ENCODE peak calls at places on chromosomes 5 and 9, in six cellular contexts. One of them, this sample, is unnamed.

GRCh38 chr5:44911501-44911900 is 102.8 kb downstream of the MRPS30 start:
- DNase-seq in foreskin fibroblast: no peak
- DNase-seq in hypothalamus: no peak
- DNase-seq in ovary: no peak
- DNase-seq in heart left ventricle: no peak
- DNase-seq in RCC 7860: no peak
- DNase-seq in this sample: no peak

GRCh38 chr9:122379340-122379739 is 8.5 kb downstream of the PTGS1 start:
- DNase-seq in foreskin fibroblast: no peak
- DNase-seq in hypothalamus: no peak
- DNase-seq in ovary: no peak
- DNase-seq in heart left ventricle: no peak
- DNase-seq in RCC 7860: no peak
- DNase-seq in this sample: no peak

GRCh38 chr9:19461135-19461534 is 52.3 kb downstream of the ACER2 start:
- DNase-seq in foreskin fibroblast: no peak
- DNase-seq in hypothalamus: no peak
- DNase-seq in ovary: no peak
- DNase-seq in heart left ventricle: no peak
- DNase-seq in RCC 7860: no peak
- DNase-seq in this sample: no peak

GRCh38 chr9:91890662-91891061 is 59.4 kb downstream of the ROR2 start:
- DNase-seq in foreskin fibroblast: no peak
- DNase-seq in hypothalamus: no peak
- DNase-seq in ovary: no peak
- DNase-seq in heart left ventricle: no peak
- DNase-seq in RCC 7860: no peak
- DNase-seq in this sample: no peak

GRCh38 chr9:33447404-33448158 is at the start of gene AQP3:
- DNase-seq in foreskin fibroblast: peak
- DNase-seq in hypothalamus: no peak
- DNase-seq in ovary: peak
- DNase-seq in heart left ventricle: peak
- DNase-seq in RCC 7860: no peak
- DNase-seq in this sample: peak

GRCh38 chr9:31034311-31034710 is 1350.1 kb upstream of the ACO1 start:
- DNase-seq in foreskin fibroblast: no peak
- DNase-seq in hypothalamus: no peak
- DNase-seq in ovary: no peak
- DNase-seq in heart left ventricle: no peak
- DNase-seq in RCC 7860: no peak
- DNase-seq in this sample: no peak

GRCh38 chr5:163473613-163474243 is 13.3 kb downstream of the HMMR start:
- DNase-seq in foreskin fibroblast: no peak
- DNase-seq in hypothalamus: no peak
- DNase-seq in ovary: no peak
- DNase-seq in heart left ventricle: no peak
- DNase-seq in RCC 7860: no peak
- DNase-seq in this sample: no peak

GRCh38 chr5:113864437-113864836 is 350.9 kb downstream of the YTHDC2 start:
- DNase-seq in foreskin fibroblast: no peak
- DNase-seq in hypothalamus: no peak
- DNase-seq in ovary: no peak
- DNase-seq in heart left ventricle: no peak
- DNase-seq in RCC 7860: no peak
- DNase-seq in this sample: no peak

GRCh38 chr5:10726913-10727517 is 34.0 kb downstream of the DAP start:
- DNase-seq in foreskin fibroblast: no peak
- DNase-seq in hypothalamus: no peak
- DNase-seq in ovary: no peak
- DNase-seq in heart left ventricle: no peak
- DNase-seq in RCC 7860: no peak
- DNase-seq in this sample: no peak

GRCh38 chr5:177310757-177311173 is 933 bp downstream of the MXD3 start:
- DNase-seq in foreskin fibroblast: no peak
- DNase-seq in hypothalamus: no peak
- DNase-seq in ovary: no peak
- DNase-seq in heart left ventricle: no peak
- DNase-seq in RCC 7860: no peak
- DNase-seq in this sample: peak

GRCh38 chr5:141632650-141633049 is 4.0 kb downstream of the HDAC3 start:
- DNase-seq in foreskin fibroblast: no peak
- DNase-seq in hypothalamus: no peak
- DNase-seq in ovary: no peak
- DNase-seq in heart left ventricle: no peak
- DNase-seq in RCC 7860: no peak
- DNase-seq in this sample: peak

GRCh38 chr9:123218831-123219230 is 49.6 kb downstream of the STRBP start:
- DNase-seq in foreskin fibroblast: no peak
- DNase-seq in hypothalamus: no peak
- DNase-seq in ovary: no peak
- DNase-seq in heart left ventricle: no peak
- DNase-seq in RCC 7860: no peak
- DNase-seq in this sample: no peak

GRCh38 chr9:78893758-78894157 is 596.8 kb downstream of the PSAT1 start:
- DNase-seq in foreskin fibroblast: no peak
- DNase-seq in hypothalamus: no peak
- DNase-seq in ovary: no peak
- DNase-seq in heart left ventricle: no peak
- DNase-seq in RCC 7860: no peak
- DNase-seq in this sample: no peak

GRCh38 chr5:56155992-56156584 is 77.0 kb downstream of the ANKRD55 start:
- DNase-seq in foreskin fibroblast: no peak
- DNase-seq in hypothalamus: peak
- DNase-seq in ovary: no peak
- DNase-seq in heart left ventricle: no peak
- DNase-seq in RCC 7860: no peak
- DNase-seq in this sample: no peak

GRCh38 chr9:114386886-114387677 is 700 bp downstream of the AKNA start:
- DNase-seq in foreskin fibroblast: no peak
- DNase-seq in hypothalamus: no peak
- DNase-seq in ovary: peak
- DNase-seq in heart left ventricle: no peak
- DNase-seq in RCC 7860: no peak
- DNase-seq in this sample: no peak

GRCh38 chr5:72096602-72097205 is 10.6 kb upstream of the MAP1B start:
- DNase-seq in foreskin fibroblast: peak
- DNase-seq in hypothalamus: no peak
- DNase-seq in ovary: no peak
- DNase-seq in heart left ventricle: no peak
- DNase-seq in RCC 7860: no peak
- DNase-seq in this sample: peak

GRCh38 chr5:151155777-151156731 is 1.5 kb downstream of the ANXA6 start:
- DNase-seq in foreskin fibroblast: peak
- DNase-seq in hypothalamus: no peak
- DNase-seq in ovary: peak
- DNase-seq in heart left ventricle: peak
- DNase-seq in RCC 7860: peak
- DNase-seq in this sample: peak

GRCh38 chr5:177364159-177364962 is 6.6 kb downstream of the RGS14 start:
- DNase-seq in foreskin fibroblast: no peak
- DNase-seq in hypothalamus: no peak
- DNase-seq in ovary: no peak
- DNase-seq in heart left ventricle: peak
- DNase-seq in RCC 7860: no peak
- DNase-seq in this sample: peak

GRCh38 chr5:16626696-16627264 is 10.0 kb upstream of the RETREG1 start:
- DNase-seq in foreskin fibroblast: no peak
- DNase-seq in hypothalamus: no peak
- DNase-seq in ovary: no peak
- DNase-seq in heart left ventricle: no peak
- DNase-seq in RCC 7860: no peak
- DNase-seq in this sample: no peak

GRCh38 chr9:125829743-125830142 is 82.6 kb downstream of the PBX3 start:
- DNase-seq in foreskin fibroblast: no peak
- DNase-seq in hypothalamus: no peak
- DNase-seq in ovary: peak
- DNase-seq in heart left ventricle: no peak
- DNase-seq in RCC 7860: no peak
- DNase-seq in this sample: peak

This sample was measured in HT1080.